ENCODE peak calls at places on chromosomes 16 and 17, in four cellular contexts. Q is lower lobe of right lung; Y is naive thymus-derived CD4-positive, alpha-beta T cell; J is pancreas. B is an unnamed sample.
A peak's percentile ranks its signal among the peaks of the same experiment; 100 is the strongest.

GRCh38 chr17:49218941-49219913 is 8.7 kb downstream of the ABI3 start:
- DNase-seq in Q (peak; percentile 60), Y (no peak), J (no peak), B (no peak)

GRCh38 chr16:12798846-12799245 is 4.8 kb downstream of the CPPED1 start:
- DNase-seq in Q (no peak), Y (no peak), J (no peak), B (no peak)

GRCh38 chr16:20851601-20852000 is 45.3 kb downstream of the REXO5 start:
- DNase-seq in Q (peak; percentile 75), Y (no peak), J (peak; percentile 44), B (no peak)

GRCh38 chr17:62775876-62776275 is 32.2 kb downstream of the MARCHF10 start:
- DNase-seq in Q (no peak), Y (no peak), J (no peak), B (no peak)

GRCh38 chr17:56087199-56087598 is 66.1 kb upstream of the ANKFN1 start:
- DNase-seq in Q (no peak), Y (no peak), J (no peak), B (no peak)

GRCh38 chr16:81094771-81095251 is 1.4 kb downstream of the GCSH start:
- DNase-seq in Q (no peak), Y (no peak), J (no peak), B (no peak)

GRCh38 chr17:68511671-68512246 is 471 bp upstream of the PRKAR1A start:
- DNase-seq in Q (peak; percentile 83), Y (no peak), J (peak; percentile 80), B (peak; percentile 85)

GRCh38 chr17:13647551-13647950 is 45.8 kb upstream of the HS3ST3A1 start:
- DNase-seq in Q (no peak), Y (no peak), J (no peak), B (no peak)

GRCh38 chr17:67491009-67491677 is 114.1 kb downstream of the PITPNC1 start:
- DNase-seq in Q (peak; percentile 87), Y (no peak), J (peak; percentile 99), B (no peak)

GRCh38 chr16:19379838-19380237 is 37.8 kb upstream of the TMC5 start:
- DNase-seq in Q (no peak), Y (no peak), J (no peak), B (no peak)
- H3K27ac ChIP-seq in Q (peak overlapping the region; percentile 71), Y (no peak overlapping the region), J (no peak overlapping the region), B (no peak overlapping the region)

GRCh38 chr16:9840761-9841665 is 341.2 kb downstream of the GRIN2A start:
- DNase-seq in Q (no peak), Y (no peak), J (no peak), B (no peak)
- H3K27ac ChIP-seq in Q (no peak overlapping the region), Y (no peak overlapping the region), J (no peak overlapping the region), B (no peak overlapping the region)

DNA sequence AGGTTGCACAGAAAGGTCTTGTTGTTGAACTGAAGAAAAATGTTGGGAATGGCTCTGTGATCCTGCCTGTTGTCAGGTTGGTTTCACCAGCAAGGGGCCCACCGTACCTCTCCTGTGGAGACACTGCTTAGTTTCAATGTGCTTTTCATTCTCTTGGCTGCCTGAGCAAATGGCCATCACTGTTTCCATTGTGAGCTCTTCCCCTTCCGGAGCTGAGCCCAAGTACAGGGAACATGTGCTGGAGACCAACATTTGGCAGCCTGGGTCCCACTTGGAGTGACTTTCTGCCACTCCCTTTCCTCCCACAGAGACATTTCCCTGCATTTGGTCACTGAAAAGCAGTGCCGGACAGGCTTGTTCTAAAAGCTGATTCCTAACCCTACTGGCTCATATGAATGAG is 23.1 kb downstream of the GABARAPL2 start:
- DNase-seq in Q (no peak), Y (no peak), J (no peak), B (no peak)
- H3K27ac ChIP-seq in Q (no peak overlapping the region), Y (no peak overlapping the region), J (no peak overlapping the region), B (no peak overlapping the region)

GRCh38 chr17:77366206-77366557 is 225.4 kb downstream of the SEC14L1 start:
- DNase-seq in Q (no peak), Y (no peak), J (no peak), B (no peak)
- H3K27ac ChIP-seq in Q (peak overlapping the region; percentile 46), Y (no peak overlapping the region), J (peak overlapping the region; percentile 84), B (peak overlapping the region; percentile 39)

DNA sequence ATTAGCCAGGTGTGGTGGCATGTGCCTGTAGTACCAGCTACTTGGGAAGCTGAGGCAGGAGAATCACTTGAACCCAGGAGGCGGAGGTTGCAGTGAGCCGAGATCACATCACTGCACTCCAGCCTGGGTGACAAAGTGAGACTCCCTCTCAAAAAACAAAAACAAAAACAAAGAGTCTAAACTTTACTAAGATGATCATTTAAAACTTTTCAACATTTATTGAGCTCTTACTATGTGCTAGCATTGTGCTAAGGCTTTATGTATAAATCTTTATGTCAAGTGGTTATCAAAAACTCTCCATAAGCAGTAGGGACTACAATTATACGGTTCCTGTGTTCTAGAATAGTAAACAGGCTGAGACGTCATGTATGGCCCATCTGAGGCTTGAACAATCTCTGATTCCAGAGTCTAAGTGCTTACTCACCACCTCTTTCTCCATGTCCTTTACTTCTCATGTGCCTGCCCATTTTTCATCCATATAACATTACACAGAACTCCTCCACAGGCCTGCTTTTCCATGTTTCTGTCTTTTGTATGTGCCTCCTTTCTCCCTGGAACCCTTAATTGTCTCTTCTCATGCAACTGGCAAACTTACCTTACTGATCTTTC is 66.7 kb downstream of the NUP88 start:
- DNase-seq in Q (no peak), Y (no peak), J (no peak), B (no peak)
- H3K27ac ChIP-seq in Q (no peak overlapping the region), Y (no peak overlapping the region), J (no peak overlapping the region), B (no peak overlapping the region)

GRCh38 chr16:75110637-75111513 is 5.7 kb downstream of the LDHD start:
- DNase-seq in Q (peak; percentile 91), Y (peak; percentile 80), J (peak; percentile 89), B (peak; percentile 90)

GRCh38 chr16:75107505-75107904 is 9.1 kb downstream of the LDHD start:
- DNase-seq in Q (no peak), Y (no peak), J (no peak), B (no peak)

GRCh38 chr16:75109732-75110243 is 6.8 kb downstream of the LDHD start:
- DNase-seq in Q (no peak), Y (no peak), J (peak; percentile 58), B (no peak)

GRCh38 chr16:75106351-75107274 is 10.0 kb downstream of the LDHD start:
- DNase-seq in Q (no peak), Y (no peak), J (no peak), B (no peak)

DNA sequence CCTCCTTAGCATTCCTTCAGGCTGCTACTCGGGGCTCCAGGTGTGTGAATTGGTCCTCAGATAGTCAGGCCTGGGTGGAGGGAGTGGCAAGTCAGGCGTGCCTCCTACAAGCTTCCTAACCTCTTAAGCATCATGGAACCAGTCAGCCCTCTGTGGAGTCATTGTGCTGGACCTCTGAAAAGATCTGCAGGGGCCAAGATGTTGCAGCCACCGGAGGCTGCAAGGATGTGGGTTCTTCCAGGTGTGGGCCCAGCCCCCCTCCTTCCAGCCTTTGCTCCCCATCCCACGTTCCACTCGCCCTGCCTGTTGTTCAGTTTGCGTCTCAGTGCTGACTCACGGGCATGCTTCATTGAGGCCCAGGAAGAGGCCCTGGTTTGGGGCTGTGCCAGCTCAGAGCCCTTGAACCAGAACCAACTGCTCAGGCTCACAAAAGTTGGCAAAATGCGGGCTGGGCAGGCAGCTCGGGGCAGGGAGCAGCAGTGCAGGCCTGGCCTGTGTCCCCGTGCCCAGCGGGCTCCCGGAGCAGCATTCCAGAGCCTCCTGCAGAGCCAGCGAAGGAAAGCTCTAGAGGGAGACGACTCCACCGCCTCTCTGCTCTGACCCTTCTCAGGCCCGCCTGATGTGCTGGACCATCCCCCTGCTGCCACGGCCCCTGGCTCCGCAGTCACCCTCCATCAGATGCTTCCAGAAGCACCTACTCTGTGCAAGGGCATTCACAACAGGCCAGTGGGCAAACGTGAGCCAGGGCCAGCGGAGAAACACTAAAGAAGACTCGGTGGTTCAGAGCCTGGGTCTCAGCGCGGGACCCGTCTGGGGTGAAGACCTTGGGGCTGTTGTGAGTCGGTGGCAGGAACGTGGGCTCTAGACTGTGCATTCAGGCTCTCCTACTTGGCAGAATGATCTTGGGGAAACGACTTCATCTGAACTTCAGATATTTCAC is 7.5 kb downstream of the LDHD start:
- DNase-seq in Q (peak; percentile 92), Y (peak; percentile 55), J (peak; percentile 97), B (peak; percentile 44)
- H3K27ac ChIP-seq in Q (peak overlapping the region; percentile 74), Y (no peak overlapping the region), J (peak overlapping the region; percentile 67), B (peak overlapping the region; percentile 93)

GRCh38 chr17:27343972-27344607 is 50.2 kb downstream of the WSB1 start:
- DNase-seq in Q (no peak), Y (no peak), J (no peak), B (no peak)
- H3K27ac ChIP-seq in Q (no peak overlapping the region), Y (no peak overlapping the region), J (no peak overlapping the region), B (no peak overlapping the region)

GRCh38 chr16:84995666-84996065 is 15.7 kb downstream of the ZDHHC7 start:
- DNase-seq in Q (peak; percentile 51), Y (no peak), J (no peak), B (no peak)

GRCh38 chr16:84999200-84999599 is 12.1 kb downstream of the ZDHHC7 start:
- DNase-seq in Q (no peak), Y (no peak), J (no peak), B (no peak)

GRCh38 chr16:84993926-84994325 is 17.4 kb downstream of the ZDHHC7 start:
- DNase-seq in Q (peak; percentile 40), Y (no peak), J (no peak), B (no peak)

GRCh38 chr16:84999857-85000480 is 11.4 kb downstream of the ZDHHC7 start:
- DNase-seq in Q (peak; percentile 30), Y (no peak), J (no peak), B (no peak)

GRCh38 chr16:84996365-84996764 is 15.0 kb downstream of the ZDHHC7 start:
- DNase-seq in Q (peak; percentile 21), Y (no peak), J (no peak), B (no peak)
- H3K27ac ChIP-seq in Q (peak overlapping the region; percentile 79), Y (no peak overlapping the region), J (no peak overlapping the region), B (no peak overlapping the region)

B was measured in caudate nucleus.